ENCODE peak calls at places on chromosomes 16 and 17, in eight cellular contexts. O is OCI-LY7, N is occipital lobe, J is ACHN, X is A172, F is GM10248, P is skeletal muscle cell, T is mesothelial cell of epicardium. V is an unnamed sample.

GRCh38 chr16:58123896-58124600 is 5.1 kb downstream of the CFAP20 start:
- DNase-seq in N (no peak), O (no peak), T (no peak), P (no peak), J (no peak), X (no peak), F (no peak), V (no peak)

GRCh38 chr16:30180741-30181140 is 2.7 kb upstream of the CORO1A start:
- DNase-seq in F (no peak), J (no peak), X (no peak), O (no peak), P (no peak), N (no peak), T (no peak), V (no peak)

GRCh38 chr16:3651461-3652372 is 2.8 kb upstream of the DNASE1 start:
- DNase-seq in O (no peak), N (no peak), T (no peak), X (no peak), J (no peak), F (no peak), P (no peak), V (no peak)

GRCh38 chr16:82034981-82035612 is at the start of gene HSD17B2:
- DNase-seq in X (peak), T (no peak), F (no peak), O (no peak), J (peak), N (no peak), P (no peak), V (no peak)

GRCh38 chr17:63716426-63716825 is 16.5 kb upstream of the LIMD2 start:
- DNase-seq in X (no peak), J (no peak), O (no peak), T (no peak), F (no peak), P (no peak), N (no peak), V (no peak)

GRCh38 chr16:50585331-50585776 is 37.2 kb downstream of the NKD1 start:
- DNase-seq in N (no peak), X (no peak), O (no peak), J (no peak), P (no peak), F (no peak), T (no peak), V (no peak)

GRCh38 chr16:49859139-49859947 is 3.4 kb upstream of the ZNF423 start:
- DNase-seq in N (no peak), X (no peak), F (no peak), P (no peak), J (no peak), O (no peak), T (no peak), V (no peak)

GRCh38 chr16:70735141-70735979 is 49.5 kb upstream of the MTSS2 start:
- DNase-seq in F (no peak), X (no peak), N (no peak), J (no peak), O (no peak), P (peak), T (no peak), V (no peak)

GRCh38 chr17:12024332-12024731 is 3.7 kb downstream of the MAP2K4 start:
- DNase-seq in P (peak), N (no peak), F (no peak), X (peak), J (peak), O (no peak), T (no peak), V (no peak)

GRCh38 chr16:4982056-4982867 is 24.1 kb downstream of the SEC14L5 start:
- DNase-seq in X (no peak), N (no peak), F (no peak), J (no peak), P (no peak), T (no peak), O (no peak), V (no peak)

GRCh38 chr17:69643686-69644085 is 229.2 kb downstream of the MAP2K6 start:
- DNase-seq in P (no peak), N (no peak), J (no peak), O (no peak), X (no peak), T (no peak), F (no peak), V (no peak)

GRCh38 chr16:85927326-85927725 is 28.4 kb downstream of the IRF8 start:
- DNase-seq in P (no peak), X (no peak), J (no peak), F (no peak), N (no peak), O (no peak), T (no peak), V (no peak)

GRCh38 chr17:76697702-76698465 is 12.9 kb downstream of the MXRA7 start:
- DNase-seq in F (no peak), P (no peak), T (no peak), X (no peak), J (peak), N (no peak), O (no peak), V (peak)

V was measured in erythroblast.